ENCODE peak calls at places on chromosomes 5 and 9, in five cellular contexts. Y is GM12865; P is astrocyte of the spinal cord; T is stimulated activated CD4-positive, alpha-beta T cell treated with anti-CD3 and anti-CD28 coated beads, TNF-alpha, amount 100 ng/mL, for 4 hours; G is activated CD4-positive, alpha-beta T cell treated with anti-CD3 and anti-CD28 coated beads, Interleukin-2, amount 50 U/mL, for 24 hours. E is an unnamed sample.

GRCh38 chr5:77073667-77074066 is 13.4 kb downstream of the ZBED3 start:
- DNase-seq in G (no peak), P (peak), Y (no peak), T (no peak), E (no peak)

GRCh38 chr5:15966066-15966640 is 213.4 kb downstream of the MARCHF11 start:
- DNase-seq in G (no peak), P (no peak), T (no peak), Y (no peak), E (peak)

GRCh38 chr9:35714579-35715252 is 17.3 kb downstream of the TLN1 start:
- DNase-seq in T (no peak), P (no peak), G (no peak), Y (no peak), E (no peak)

GRCh38 chr5:172715931-172716682 is 54.9 kb downstream of the DUSP1 start:
- DNase-seq in T (no peak), P (no peak), G (no peak), Y (no peak), E (no peak)

GRCh38 chr5:155792873-155793272 is 534.1 kb upstream of the SGCD start:
- DNase-seq in P (no peak), G (no peak), T (no peak), Y (no peak), E (no peak)

GRCh38 chr5:136023935-136024645 is 4.7 kb upstream of the TGFBI start:
- DNase-seq in T (no peak), G (no peak), P (peak), Y (no peak), E (no peak)

GRCh38 chr5:121745407-121745806 is 106.3 kb upstream of the FTMT start:
- DNase-seq in Y (no peak), P (no peak), T (no peak), G (no peak), E (no peak)

GRCh38 chr5:157542282-157542966 is 33.2 kb downstream of the ADAM19 start:
- DNase-seq in T (no peak), P (no peak), G (no peak), Y (no peak), E (no peak)

GRCh38 chr5:71816307-71816706 is 97.2 kb downstream of the CARTPT start:
- DNase-seq in G (no peak), T (no peak), P (no peak), Y (no peak), E (peak)

GRCh38 chr9:133460405-133461175 is 812 bp downstream of the CACFD1 start:
- DNase-seq in Y (peak), T (no peak), G (no peak), P (peak), E (peak)

GRCh38 chr5:69007726-69008368 is 86.0 kb upstream of the SLC30A5 start:
- DNase-seq in G (peak), P (peak), T (peak), Y (peak), E (peak)

GRCh38 chr5:132499440-132500243 is 9.1 kb upstream of the IRF1 start:
- DNase-seq in T (no peak), Y (no peak), P (no peak), G (no peak), E (no peak)

GRCh38 chr9:114957558-114957957 is 27.2 kb upstream of the TNFSF8 start:
- DNase-seq in T (no peak), Y (peak), P (no peak), G (no peak), E (no peak)

GRCh38 chr9:111352545-111352944 is 22.5 kb upstream of the OR2K2 start:
- DNase-seq in Y (no peak), G (no peak), P (no peak), T (no peak), E (no peak)

GRCh38 chr5:135814254-135814653 is 20.2 kb upstream of the SLC25A48 start:
- DNase-seq in P (no peak), G (no peak), T (no peak), Y (no peak), E (peak)

GRCh38 chr5:90640484-90641059 is 82.0 kb downstream of the ADGRV1 start:
- DNase-seq in P (peak), G (no peak), Y (peak), T (no peak), E (peak)

GRCh38 chr9:118230319-118230718 is 526.1 kb downstream of the TLR4 start:
- DNase-seq in P (peak), T (no peak), G (no peak), Y (no peak), E (no peak)

GRCh38 chr9:77879344-77880089 is 152.1 kb downstream of the GNAQ start:
- DNase-seq in G (no peak), P (peak), Y (no peak), T (no peak), E (peak)